ENCODE peak calls at places on chromosome 7, in seven cellular contexts. O, K, E, B, W, H and J are unnamed samples.

GRCh38 chr7:76513817-76514799 is 3.8 kb downstream of the UPK3B start:
- DNase-seq in O (no peak), K (no peak), E (no peak), B (peak), W (peak), H (no peak), J (no peak)

GRCh38 chr7:36852017-36852416 is 127.7 kb upstream of the AOAH start:
- DNase-seq in O (no peak), K (no peak), E (no peak), B (no peak), W (no peak), H (no peak), J (no peak)

GRCh38 chr7:134505856-134506255 is 21.5 kb upstream of the AKR1B10 start:
- DNase-seq in O (no peak), K (no peak), E (no peak), B (no peak), W (no peak), H (no peak), J (no peak)

GRCh38 chr7:50648570-50649169 is 83.5 kb upstream of the DDC start:
- DNase-seq in O (no peak), K (no peak), E (no peak), B (no peak), W (no peak), H (no peak), J (no peak)

GRCh38 chr7:133481676-133482075 is 228.8 kb downstream of the EXOC4 start:
- DNase-seq in O (no peak), K (no peak), E (no peak), B (no peak), W (no peak), H (no peak), J (peak)

GRCh38 chr7:74606101-74606908 is 51.2 kb upstream of the GTF2I start:
- DNase-seq in O (no peak), K (peak), E (no peak), B (peak), W (peak), H (peak), J (peak)

GRCh38 chr7:4760952-4761351 is 14.5 kb upstream of the AP5Z1 start:
- DNase-seq in O (no peak), K (no peak), E (no peak), B (no peak), W (no peak), H (no peak), J (no peak)

GRCh38 chr7:108596560-108596959 is 26.9 kb downstream of the DNAJB9 start:
- DNase-seq in O (no peak), K (no peak), E (no peak), B (no peak), W (no peak), H (no peak), J (no peak)

GRCh38 chr7:30511973-30512662 is 7.5 kb upstream of the GGCT start:
- DNase-seq in O (no peak), K (no peak), E (no peak), B (no peak), W (no peak), H (no peak), J (no peak)

GRCh38 chr7:50543776-50544442 is 21.3 kb downstream of the DDC start:
- DNase-seq in O (no peak), K (no peak), E (no peak), B (no peak), W (no peak), H (no peak), J (no peak)